ENCODE peak calls at places on chromosomes 1 and 21, in six cellular contexts. X, H, W, Z, J and R are unnamed samples.

GRCh38 chr1:64195089-64195410 is 8.4 kb upstream of the UBE2U start:
- DNase-seq in X (no peak), H (no peak), Z (no peak), J (no peak), W (no peak), R (no peak)

GRCh38 chr1:73980324-73981040 is 217.5 kb downstream of the LRRIQ3 start:
- DNase-seq in H (no peak), X (no peak), J (no peak), W (no peak), Z (no peak), R (no peak)

GRCh38 chr1:246497331-246497915 is 9.7 kb downstream of the SMYD3 start:
- DNase-seq in Z (no peak), X (no peak), J (peak), W (no peak), H (peak), R (no peak)

GRCh38 chr1:226635456-226635941 is 86.9 kb downstream of the STUM start:
- DNase-seq in X (no peak), W (no peak), Z (no peak), H (no peak), J (no peak), R (no peak)

GRCh38 chr1:169060906-169061683 is 45.4 kb upstream of the ATP1B1 start:
- DNase-seq in J (no peak), H (peak), X (no peak), Z (no peak), W (no peak), R (no peak)

GRCh38 chr1:12708956-12709555 is 6.9 kb upstream of the AADACL3 start:
- DNase-seq in X (no peak), Z (no peak), W (no peak), H (no peak), J (no peak), R (no peak)

GRCh38 chr1:28199328-28200233 is 23.1 kb upstream of the PTAFR start:
- DNase-seq in X (no peak), Z (peak), H (no peak), J (peak), W (peak), R (no peak)

GRCh38 chr1:113538225-113538624 is 147.9 kb downstream of the MAGI3 start:
- DNase-seq in H (no peak), W (no peak), X (no peak), Z (no peak), J (no peak), R (no peak)

GRCh38 chr1:96865731-96866684 is 144.4 kb downstream of the PTBP2 start:
- DNase-seq in H (peak), X (no peak), W (no peak), Z (no peak), J (no peak), R (no peak)

GRCh38 chr21:38300180-38300579 is 43.4 kb downstream of the KCNJ15 start:
- DNase-seq in H (no peak), J (no peak), Z (no peak), X (no peak), W (no peak), R (no peak)

GRCh38 chr1:54540891-54541290 is 7.1 kb upstream of the ACOT11 start:
- DNase-seq in Z (no peak), W (peak), J (no peak), X (no peak), H (no peak), R (peak)

GRCh38 chr1:18681423-18681835 is 50.8 kb downstream of the PAX7 start:
- DNase-seq in H (no peak), J (peak), W (no peak), Z (no peak), X (no peak), R (no peak)

GRCh38 chr1:41851589-41851988 is 67.1 kb downstream of the HIVEP3 start:
- DNase-seq in H (peak), Z (no peak), X (no peak), J (no peak), W (no peak), R (no peak)

GRCh38 chr1:15423355-15424077 is 13.8 kb downstream of the EFHD2 start:
- DNase-seq in X (no peak), W (no peak), H (no peak), Z (no peak), J (no peak), R (no peak)

GRCh38 chr1:10904396-10905358 is 107.8 kb upstream of the TARDBP start:
- DNase-seq in J (no peak), H (no peak), Z (peak), X (no peak), W (no peak), R (no peak)

GRCh38 chr1:8676813-8677212 is 140.6 kb downstream of the RERE start:
- DNase-seq in Z (no peak), J (no peak), W (no peak), H (no peak), X (no peak), R (no peak)

GRCh38 chr1:34361781-34362357 is 185.2 kb downstream of the C1orf94 start:
- DNase-seq in X (no peak), Z (no peak), W (no peak), H (no peak), J (no peak), R (no peak)

GRCh38 chr1:242670019-242670418 is 145.5 kb upstream of the PLD5 start:
- DNase-seq in Z (no peak), J (no peak), X (no peak), H (no peak), W (no peak), R (no peak)

GRCh38 chr21:27564684-27565280 is 597.9 kb upstream of the ADAMTS5 start:
- DNase-seq in X (no peak), J (no peak), W (peak), Z (peak), H (peak), R (no peak)
- TF ChIP-seq CTCF in X (peak), J (peak), W (peak), Z (peak), H (peak), R (peak)

DNA sequence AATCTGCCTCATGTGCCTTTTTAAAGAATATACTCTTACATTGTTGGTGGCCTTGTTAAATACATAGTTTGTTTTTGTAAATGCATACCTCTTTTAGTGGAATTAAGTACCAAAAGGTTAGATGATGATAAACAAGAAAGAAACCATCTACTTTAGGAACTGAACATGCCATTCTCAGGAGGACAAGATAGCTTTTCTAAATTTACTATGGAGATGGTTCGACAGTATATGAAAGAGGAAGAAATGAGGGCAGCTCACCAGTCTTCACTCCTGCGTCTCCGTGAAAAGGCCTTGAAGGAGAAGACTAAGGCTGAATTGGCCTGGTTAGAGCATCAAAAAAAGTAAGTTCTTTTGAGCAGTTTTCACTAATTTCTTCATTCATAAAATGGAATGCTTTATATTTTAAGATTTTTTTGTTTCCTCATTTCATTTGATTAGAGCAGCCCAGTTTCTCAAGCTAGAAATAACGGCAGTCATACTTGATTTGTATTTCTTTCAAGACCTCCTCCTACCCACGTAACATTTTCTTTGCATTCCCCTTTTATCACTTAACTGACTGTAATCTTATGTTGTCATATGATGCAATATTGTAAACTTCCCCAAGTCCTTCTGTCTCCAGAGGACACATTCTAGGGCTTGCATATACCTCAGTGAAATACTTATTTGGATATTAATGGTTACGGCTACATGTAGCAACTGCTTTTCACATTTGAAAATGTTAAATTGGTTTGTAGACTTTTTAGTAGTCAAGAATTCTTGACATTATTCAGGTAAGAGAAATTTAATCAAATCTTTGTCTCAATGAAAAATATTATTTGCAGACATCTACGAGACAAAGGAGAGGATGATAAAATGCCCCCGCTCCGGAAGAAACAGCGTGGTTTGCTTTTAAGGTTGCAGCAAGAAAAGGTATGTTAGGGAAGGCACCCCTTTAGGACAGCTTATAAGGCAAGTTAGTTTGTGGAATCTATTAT is 99.3 kb downstream of the CEP350 start:
- DNase-seq in H (no peak), X (no peak), W (no peak), J (no peak), Z (no peak), R (no peak)
- TF ChIP-seq CTCF in H (no peak), X (no peak), W (no peak), J (no peak), Z (no peak), R (no peak)

DNA sequence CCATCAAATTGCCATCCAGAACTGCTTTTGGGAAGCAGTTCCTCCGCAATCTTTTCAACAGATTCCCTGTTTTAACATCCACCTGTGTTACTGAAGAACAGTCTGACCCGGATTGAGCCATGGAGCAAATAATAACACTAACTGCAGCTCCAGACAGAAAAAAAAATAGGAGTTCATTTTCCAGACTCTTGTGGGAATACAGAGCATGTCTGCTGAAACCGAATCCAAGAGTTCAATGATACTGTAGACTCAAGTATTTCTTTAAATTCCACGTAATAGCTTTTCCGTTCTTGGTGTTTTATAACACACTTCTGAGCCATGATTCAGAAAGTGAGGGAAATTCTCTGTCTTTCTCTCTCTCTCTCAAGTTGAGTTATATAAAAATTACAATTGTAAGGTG is 60.6 kb downstream of the DDAH1 start:
- DNase-seq in W (no peak), X (no peak), H (no peak), Z (no peak), J (no peak), R (no peak)
- TF ChIP-seq CTCF in W (no peak), X (no peak), H (no peak), Z (no peak), J (no peak), R (no peak)

DNA sequence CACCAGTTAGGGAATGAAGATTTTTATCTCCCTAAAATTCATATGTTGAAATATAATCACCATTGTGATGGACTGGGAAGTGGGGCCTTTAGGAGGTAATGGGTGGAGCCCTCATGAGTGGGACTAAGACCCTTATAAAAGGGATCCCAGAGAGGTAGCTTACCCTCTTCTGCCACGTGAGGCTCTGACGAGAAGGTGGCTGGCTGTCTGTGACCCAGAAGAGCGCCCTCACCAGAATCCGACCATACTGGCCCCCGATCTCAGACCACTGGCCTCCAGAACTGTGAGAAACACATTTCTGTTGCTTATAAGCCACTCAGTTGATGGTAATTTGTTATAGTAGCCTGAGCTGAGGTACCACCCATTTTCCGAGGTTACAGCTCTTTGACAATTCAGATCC is 27.7 kb upstream of the HUNK start:
- DNase-seq in Z (no peak), X (no peak), H (no peak), W (no peak), J (no peak), R (no peak)
- TF ChIP-seq CTCF in Z (no peak), X (no peak), H (no peak), W (no peak), J (no peak), R (no peak)